ENCODE peak calls at places on chromosomes 2 and 18, in four cellular contexts. M is endothelial cell, F is GM18507, A is prostate gland. Z is an unnamed sample.

GRCh38 chr2:3126686-3127278 is 250.8 kb downstream of the EIPR1 start:
- DNase-seq in M (peak; percentile 20), F (no peak), A (no peak), Z (no peak)

GRCh38 chr2:234681206-234681605 is 184.3 kb upstream of the ARL4C start:
- DNase-seq in M (no peak), F (no peak), A (no peak), Z (no peak)

GRCh38 chr2:205865794-205866490 is 183.6 kb downstream of the NRP2 start:
- DNase-seq in F (no peak), M (no peak), A (peak; percentile 20), Z (no peak)

GRCh38 chr18:3248670-3249359 is 1.2 kb downstream of the MYL12A start:
- DNase-seq in M (no peak), A (peak; percentile 49), F (no peak), Z (no peak)

GRCh38 chr2:18369750-18370149 is 190.7 kb downstream of the RDH14 start:
- DNase-seq in M (no peak), F (no peak), A (no peak), Z (no peak)

GRCh38 chr18:22020867-22021370 is 148.5 kb upstream of the GATA6 start:
- DNase-seq in A (no peak), F (no peak), M (no peak), Z (no peak)

GRCh38 chr2:237675326-237675725 is 47.9 kb downstream of the LRRFIP1 start:
- DNase-seq in M (no peak), A (no peak), F (no peak), Z (no peak)

GRCh38 chr2:177783835-177784448 is 288.6 kb downstream of the PDE11A start:
- DNase-seq in M (no peak), A (peak; percentile 65), F (no peak), Z (peak; percentile 8)

GRCh38 chr2:214311031-214311533 is 99.8 kb upstream of the VWC2L start:
- DNase-seq in A (no peak), F (no peak), M (no peak), Z (peak; percentile 48)

GRCh38 chr18:9742588-9743131 is 34.6 kb downstream of the RAB31 start:
- DNase-seq in M (peak; percentile 28), F (no peak), A (no peak), Z (no peak)